ENCODE peak calls at places on chromosomes 1 and 21, in seven cellular contexts. K, B, Z, C, I, W and Q are unnamed samples.

GRCh38 chr1:182811975-182812727 is 22.6 kb downstream of the NPL start:
- DNase-seq in K (no peak), B (no peak), Z (no peak), C (no peak), I (no peak), W (no peak), Q (no peak)

GRCh38 chr1:187383366-187383765 is 554.6 kb downstream of the PLA2G4A start:
- DNase-seq in K (no peak), B (no peak), Z (no peak), C (no peak), I (no peak), W (no peak), Q (no peak)

GRCh38 chr1:116380499-116381316 is 7.7 kb downstream of the ATP1A1 start:
- DNase-seq in K (no peak), B (no peak), Z (no peak), C (no peak), I (no peak), W (no peak), Q (peak)

GRCh38 chr21:45607922-45608295 is 35.6 kb upstream of the PCBP3 start:
- DNase-seq in K (no peak), B (no peak), Z (no peak), C (no peak), I (no peak), W (no peak), Q (no peak)

GRCh38 chr1:147723691-147724323 is 36.6 kb downstream of the GJA5 start:
- DNase-seq in K (no peak), B (no peak), Z (no peak), C (peak), I (peak), W (peak), Q (peak)

GRCh38 chr1:100530901-100531487 is 6.9 kb upstream of the GPR88 start:
- DNase-seq in K (no peak), B (peak), Z (peak), C (no peak), I (no peak), W (no peak), Q (peak)

GRCh38 chr1:41616563-41616962 is 132.1 kb upstream of the EDN2 start:
- DNase-seq in K (no peak), B (no peak), Z (no peak), C (no peak), I (no peak), W (no peak), Q (no peak)

GRCh38 chr1:112544011-112544688 is 35.4 kb downstream of the WNT2B start:
- DNase-seq in K (no peak), B (no peak), Z (peak), C (no peak), I (peak), W (peak), Q (peak)

GRCh38 chr1:31234309-31234708 is 5.4 kb downstream of the NKAIN1 start:
- DNase-seq in K (no peak), B (no peak), Z (no peak), C (no peak), I (no peak), W (no peak), Q (no peak)

GRCh38 chr1:21938791-21939538 is 1.9 kb upstream of the HSPG2 start:
- DNase-seq in K (no peak), B (no peak), Z (no peak), C (no peak), I (no peak), W (no peak), Q (no peak)

GRCh38 chr1:243414152-243414494 is 158.3 kb downstream of the SDCCAG8 start:
- DNase-seq in K (no peak), B (no peak), Z (no peak), C (no peak), I (no peak), W (no peak), Q (no peak)

GRCh38 chr1:82392513-82392912 is 591.8 kb downstream of the ADGRL2 start:
- DNase-seq in K (no peak), B (no peak), Z (no peak), C (no peak), I (no peak), W (peak), Q (no peak)

GRCh38 chr21:45867041-45867630 is 114.4 kb upstream of the COL6A1 start:
- DNase-seq in K (no peak), B (peak), Z (no peak), C (no peak), I (no peak), W (no peak), Q (no peak)

GRCh38 chr1:236156512-236157208 is 14.3 kb downstream of the GPR137B start:
- DNase-seq in K (peak), B (no peak), Z (no peak), C (no peak), I (no peak), W (no peak), Q (peak)

GRCh38 chr1:97989094-97989680 is 68.4 kb upstream of the DPYD start:
- DNase-seq in K (no peak), B (no peak), Z (peak), C (no peak), I (no peak), W (peak), Q (no peak)

GRCh38 chr1:150525348-150525747 is 9.8 kb downstream of the FALEC start:
- DNase-seq in K (no peak), B (no peak), Z (no peak), C (no peak), I (no peak), W (no peak), Q (no peak)

GRCh38 chr1:36123357-36123756 is 1.7 kb downstream of the COL8A2 start:
- DNase-seq in K (no peak), B (no peak), Z (no peak), C (no peak), I (no peak), W (no peak), Q (no peak)

GRCh38 chr1:163186910-163187309 is 15.8 kb downstream of the RGS5 start:
- DNase-seq in K (no peak), B (no peak), Z (no peak), C (no peak), I (no peak), W (no peak), Q (no peak)

GRCh38 chr1:227472772-227473171 is 90.6 kb upstream of the ZNF678 start:
- DNase-seq in K (no peak), B (no peak), Z (no peak), C (no peak), I (no peak), W (no peak), Q (no peak)

GRCh38 chr1:42852608-42852980 is 6.2 kb downstream of the ZNF691 start:
- DNase-seq in K (no peak), B (no peak), Z (no peak), C (no peak), I (no peak), W (no peak), Q (peak)

GRCh38 chr1:179742717-179743678 is at the start of gene FAM163A:
- DNase-seq in K (peak), B (no peak), Z (no peak), C (peak), I (peak), W (peak), Q (peak)

GRCh38 chr1:153399401-153400055 is 8.7 kb upstream of the S100A8 start:
- DNase-seq in K (no peak), B (no peak), Z (no peak), C (no peak), I (no peak), W (no peak), Q (no peak)

GRCh38 chr1:157916895-157917294 is 75.3 kb upstream of the CD5L start:
- DNase-seq in K (no peak), B (no peak), Z (no peak), C (no peak), I (no peak), W (no peak), Q (no peak)

GRCh38 chr1:3032371-3032862 is 11.2 kb downstream of the ACTRT2 start:
- DNase-seq in K (peak), B (no peak), Z (no peak), C (no peak), I (no peak), W (no peak), Q (no peak)

GRCh38 chr1:24425446-24425845 is 9.8 kb downstream of the NIPAL3 start:
- DNase-seq in K (no peak), B (no peak), Z (no peak), C (no peak), I (no peak), W (no peak), Q (peak)

GRCh38 chr1:106063510-106063909 is 993.0 kb upstream of the PRMT6 start:
- DNase-seq in K (no peak), B (no peak), Z (no peak), C (no peak), I (no peak), W (no peak), Q (no peak)

GRCh38 chr21:41482321-41482720 is 25.6 kb downstream of the TMPRSS2 start:
- DNase-seq in K (no peak), B (no peak), Z (no peak), C (no peak), I (no peak), W (no peak), Q (no peak)

GRCh38 chr1:117321680-117322609 is 45.3 kb upstream of the MAN1A2 start:
- DNase-seq in K (no peak), B (no peak), Z (no peak), C (no peak), I (no peak), W (no peak), Q (peak)

GRCh38 chr1:65417729-65418128 is 2.7 kb upstream of the LEPR start:
- DNase-seq in K (no peak), B (no peak), Z (no peak), C (no peak), I (no peak), W (no peak), Q (no peak)
- H3K4me3 ChIP-seq in K (no peak), B (no peak), Z (no peak), C (no peak), I (no peak), W (no peak), Q (no peak)

DNA sequence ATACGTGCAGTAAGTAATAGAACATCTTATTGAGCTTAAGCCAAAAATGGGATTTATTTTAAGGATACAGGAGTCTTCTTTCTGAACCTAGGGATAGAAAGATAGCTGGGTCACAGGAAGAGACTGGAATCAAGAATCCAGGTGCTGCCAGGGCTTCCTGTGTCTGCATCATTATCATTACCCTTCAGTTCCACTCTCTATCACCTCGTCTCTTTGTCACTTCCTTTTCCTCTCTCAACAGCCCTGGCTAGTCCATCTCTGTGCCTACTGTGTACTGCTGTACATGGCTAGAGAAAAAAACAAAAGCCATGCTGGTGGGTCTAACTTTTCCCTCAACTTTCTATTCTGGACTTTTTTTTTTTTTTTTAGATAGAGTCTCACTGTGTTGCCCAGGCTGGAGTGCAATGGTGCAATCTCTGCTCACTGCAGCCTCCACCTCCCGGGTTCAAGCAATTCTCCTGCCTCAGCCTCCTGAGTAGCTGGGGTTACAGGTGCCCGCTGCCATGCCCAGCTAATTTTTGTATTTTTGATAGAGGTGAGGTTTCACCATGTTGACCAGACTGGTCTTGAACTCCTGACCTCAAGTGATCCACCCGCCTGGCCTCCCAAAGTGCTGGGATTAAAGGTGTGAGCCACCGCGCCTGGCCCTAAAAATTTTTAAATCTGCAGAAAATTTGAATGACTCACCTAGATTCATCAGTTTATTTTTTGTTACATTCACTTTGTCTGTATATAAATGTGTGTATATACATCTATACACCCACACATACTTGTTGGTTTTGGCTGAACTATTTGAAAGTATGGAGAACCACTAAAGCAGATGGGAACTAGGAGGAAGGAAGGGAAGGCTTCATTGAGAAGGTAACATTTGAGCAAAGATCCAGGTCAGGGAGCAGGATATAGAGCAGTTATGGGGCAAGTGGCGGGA is 31.9 kb downstream of the UBE4B start:
- DNase-seq in K (no peak), B (no peak), Z (no peak), C (no peak), I (no peak), W (peak), Q (no peak)
- H3K4me3 ChIP-seq in K (no peak), B (no peak), Z (no peak), C (no peak), I (no peak), W (no peak), Q (no peak)

GRCh38 chr1:6471969-6472368 is 6.0 kb upstream of the TNFRSF25 start:
- DNase-seq in K (no peak), B (peak), Z (no peak), C (no peak), I (no peak), W (no peak), Q (peak)
- H3K4me3 ChIP-seq in K (no peak), B (peak), Z (no peak), C (no peak), I (no peak), W (no peak), Q (peak)

GRCh38 chr1:167490765-167491164 is 27.6 kb downstream of the CD247 start:
- DNase-seq in K (no peak), B (no peak), Z (no peak), C (no peak), I (no peak), W (no peak), Q (no peak)

GRCh38 chr1:167486090-167486824 is 32.1 kb downstream of the CD247 start:
- DNase-seq in K (no peak), B (no peak), Z (no peak), C (no peak), I (no peak), W (no peak), Q (no peak)

GRCh38 chr1:167487614-167488013 is 30.7 kb downstream of the CD247 start:
- DNase-seq in K (no peak), B (no peak), Z (no peak), C (no peak), I (no peak), W (no peak), Q (no peak)

GRCh38 chr1:167489581-167490340 is 28.6 kb downstream of the CD247 start:
- DNase-seq in K (no peak), B (no peak), Z (no peak), C (no peak), I (no peak), W (no peak), Q (no peak)

GRCh38 chr1:167488786-167489185 is 29.5 kb downstream of the CD247 start:
- DNase-seq in K (no peak), B (no peak), Z (no peak), C (no peak), I (no peak), W (no peak), Q (no peak)
- H3K4me3 ChIP-seq in K (no peak), B (no peak), Z (no peak), C (no peak), I (no peak), W (no peak), Q (no peak)

GRCh38 chr1:107941123-107941522 is 23.9 kb downstream of the VAV3 start:
- DNase-seq in K (no peak), B (peak), Z (peak), C (no peak), I (no peak), W (no peak), Q (no peak)
- H3K4me3 ChIP-seq in K (no peak), B (no peak), Z (no peak), C (no peak), I (no peak), W (no peak), Q (no peak)

DNA sequence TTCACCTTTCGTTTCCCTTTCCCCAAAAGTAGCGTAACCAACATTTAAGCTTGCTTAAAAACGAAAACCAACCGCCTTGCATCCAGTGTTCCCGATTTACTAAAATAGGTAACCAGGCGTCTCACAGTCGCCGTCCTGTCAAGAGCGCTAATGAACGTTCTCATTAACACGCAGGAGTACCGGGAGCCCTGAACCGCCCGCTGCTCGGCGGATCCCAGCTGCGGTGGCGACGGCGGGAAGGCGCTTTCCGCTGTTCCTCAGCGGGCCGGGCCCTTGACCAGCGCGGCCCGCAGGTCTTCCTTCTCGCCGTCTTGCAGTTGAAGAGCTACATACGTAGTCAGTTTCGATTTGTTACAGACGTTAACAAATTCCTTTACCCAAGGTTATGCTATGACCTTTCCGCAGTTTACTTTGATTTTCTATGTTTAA is 2.0 kb downstream of the OLIG1 start:
- DNase-seq in K (peak), B (no peak), Z (no peak), C (no peak), I (no peak), W (no peak), Q (no peak)
- H3K4me3 ChIP-seq in K (peak), B (peak), Z (no peak), C (no peak), I (peak), W (no peak), Q (peak)

GRCh38 chr1:208238710-208239517 is 5.3 kb downstream of the PLXNA2 start:
- DNase-seq in K (peak), B (no peak), Z (no peak), C (no peak), I (peak), W (peak), Q (no peak)
- H3K4me3 ChIP-seq in K (peak), B (peak), Z (no peak), C (no peak), I (no peak), W (no peak), Q (no peak)

GRCh38 chr1:232812560-232812959 is 7.3 kb downstream of the MAP10 start:
- DNase-seq in K (no peak), B (no peak), Z (no peak), C (no peak), I (no peak), W (no peak), Q (no peak)
- H3K4me3 ChIP-seq in K (no peak), B (no peak), Z (no peak), C (no peak), I (no peak), W (no peak), Q (no peak)

DNA sequence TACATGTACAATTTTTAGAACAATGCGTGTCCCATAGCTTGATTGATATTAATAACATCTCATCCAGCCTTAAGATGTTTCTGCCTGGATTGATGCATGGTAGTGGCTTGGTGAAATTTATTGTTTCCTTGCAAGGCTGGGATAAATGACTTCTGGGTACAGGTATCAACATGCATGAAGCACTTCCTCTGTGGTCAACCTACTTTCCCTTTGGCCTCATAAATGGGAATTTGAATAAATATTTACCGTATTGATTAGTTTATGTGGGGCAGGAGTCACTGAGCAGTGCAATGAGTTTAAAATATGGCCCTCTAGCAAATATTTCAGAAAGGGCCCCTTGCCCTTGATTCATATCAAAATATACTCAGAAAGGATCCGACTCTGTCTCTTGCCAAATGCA is 83.9 kb upstream of the KCNE2 start:
- DNase-seq in K (no peak), B (no peak), Z (no peak), C (no peak), I (no peak), W (no peak), Q (no peak)
- H3K4me3 ChIP-seq in K (no peak), B (no peak), Z (no peak), C (no peak), I (no peak), W (no peak), Q (no peak)

DNA sequence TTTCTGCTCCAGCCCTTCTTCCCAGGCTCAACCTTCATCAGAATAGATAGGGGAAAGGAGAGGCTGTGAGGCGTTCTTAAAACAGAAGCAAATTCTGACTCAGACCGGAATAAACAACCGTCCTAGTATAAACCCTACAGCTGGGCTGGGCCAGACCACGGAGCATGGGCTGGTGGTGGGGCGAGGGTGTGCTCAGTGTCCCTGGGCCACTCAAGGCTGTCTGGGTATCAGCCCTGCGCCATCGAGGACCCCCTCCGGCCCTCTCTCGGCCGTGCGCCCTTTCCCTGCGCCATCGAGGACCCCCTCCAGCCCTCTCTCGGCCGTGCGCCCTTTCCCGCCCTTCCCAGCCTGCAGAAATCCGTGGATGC is 36.0 kb downstream of the CAPN2 start:
- DNase-seq in K (no peak), B (no peak), Z (no peak), C (peak), I (no peak), W (peak), Q (peak)
- H3K4me3 ChIP-seq in K (peak), B (peak), Z (no peak), C (peak), I (no peak), W (no peak), Q (peak)